ENCODE peak calls at places on chromosomes 4 and X, in four cellular contexts. L, B, V and C are unnamed samples.

GRCh38 chr4:130183096-130183495 is 1087.1 kb downstream of the C4orf33 start:
- DNase-seq in B (no peak), L (no peak), V (no peak), C (no peak)

GRCh38 chrX:101507986-101508385 is 22.7 kb downstream of the ARMCX4 start:
- DNase-seq in V (no peak), B (no peak), L (no peak), C (peak; percentile 76)

GRCh38 chr4:68176500-68176899 is 46.8 kb upstream of the TMPRSS11F start:
- DNase-seq in V (no peak), L (no peak), B (no peak), C (no peak)

GRCh38 chr4:107317596-107317995 is 281.5 kb upstream of the DKK2 start:
- DNase-seq in L (no peak), V (no peak), B (no peak), C (peak; percentile 60)

GRCh38 chr4:2246384-2247127 is 4.6 kb upstream of the HAUS3 start:
- DNase-seq in L (no peak), B (no peak), V (no peak), C (no peak)

GRCh38 chrX:154804957-154805695 is at the start of gene MPP1:
- DNase-seq in V (peak; percentile 87), B (peak; percentile 13), L (peak; percentile 69), C (peak; percentile 55)

GRCh38 chrX:40174594-40175415 is 77.0 kb upstream of the BCOR start:
- DNase-seq in V (peak; percentile 59), L (no peak), B (no peak), C (no peak)

GRCh38 chr4:99868126-99868596 is 26.1 kb downstream of the LAMTOR3 start:
- DNase-seq in B (peak; percentile 19), L (no peak), V (peak; percentile 51), C (no peak)

GRCh38 chr4:40763228-40763716 is 13.5 kb downstream of the NSUN7 start:
- DNase-seq in L (peak; percentile 40), B (no peak), V (no peak), C (peak; percentile 64)

GRCh38 chr4:1813915-1814314 is 20.8 kb downstream of the FGFR3 start:
- DNase-seq in B (no peak), L (no peak), V (no peak), C (no peak)

GRCh38 chr4:4457803-4458550 is 71.1 kb downstream of the NSG1 start:
- DNase-seq in L (no peak), B (peak; percentile 28), V (no peak), C (peak; percentile 25)

GRCh38 chrX:39477438-39478120 is 620.2 kb downstream of the BCOR start:
- DNase-seq in B (no peak), L (no peak), V (peak; percentile 94), C (peak; percentile 74)

GRCh38 chr4:712916-713632 is 7.4 kb downstream of the PCGF3 start:
- DNase-seq in L (no peak), V (no peak), B (no peak), C (no peak)

GRCh38 chrX:66634272-66634671 is 4.6 kb downstream of the EDA2R start:
- DNase-seq in B (no peak), L (no peak), V (no peak), C (no peak)
- H3K4me3 ChIP-seq in B (no peak overlapping the region), L (no peak overlapping the region), V (no peak overlapping the region), C (no peak overlapping the region)

GRCh38 chr4:158802914-158803313 is 34.1 kb downstream of the FNIP2 start:
- DNase-seq in B (no peak), V (no peak), L (no peak), C (no peak)
- TF ChIP-seq CTCF in B (no peak), V (no peak), L (no peak), C (no peak)

GRCh38 chrX:41421071-41421729 is 25.9 kb upstream of the NYX start:
- DNase-seq in B (no peak), V (no peak), L (peak; percentile 33), C (peak; percentile 20)
- H3K4me3 ChIP-seq in B (no peak overlapping the region), V (no peak overlapping the region), L (peak overlapping the region; percentile 27), C (no peak overlapping the region)

GRCh38 chrX:11426712-11427081 is 133.5 kb downstream of the AMELX start:
- DNase-seq in B (no peak), V (no peak), L (no peak), C (no peak)

GRCh38 chrX:11430266-11430665 is 137.1 kb downstream of the AMELX start:
- DNase-seq in L (peak; percentile 20), B (no peak), V (no peak), C (peak; percentile 67)

GRCh38 chrX:11429543-11430085 is 136.4 kb downstream of the AMELX start:
- DNase-seq in B (no peak), V (no peak), L (peak; percentile 9), C (peak; percentile 37)

GRCh38 chrX:11424903-11425674 is 131.9 kb downstream of the AMELX start:
- DNase-seq in L (no peak), B (no peak), V (no peak), C (no peak)

GRCh38 chrX:11427082-11428033 is 134.1 kb downstream of the AMELX start:
- DNase-seq in V (peak; percentile 74), B (no peak), L (no peak), C (no peak)
- TF ChIP-seq CTCF in V (peak; percentile 70), B (peak; percentile 42), L (no peak), C (peak; percentile 45)

GRCh38 chrX:143634373-143634685 is 1.6 kb downstream of the SLITRK4 start:
- DNase-seq in L (no peak), V (no peak), B (no peak), C (no peak)
- H3K4me3 ChIP-seq in L (no peak overlapping the region), V (no peak overlapping the region), B (peak overlapping the region; percentile 28), C (no peak overlapping the region)

DNA sequence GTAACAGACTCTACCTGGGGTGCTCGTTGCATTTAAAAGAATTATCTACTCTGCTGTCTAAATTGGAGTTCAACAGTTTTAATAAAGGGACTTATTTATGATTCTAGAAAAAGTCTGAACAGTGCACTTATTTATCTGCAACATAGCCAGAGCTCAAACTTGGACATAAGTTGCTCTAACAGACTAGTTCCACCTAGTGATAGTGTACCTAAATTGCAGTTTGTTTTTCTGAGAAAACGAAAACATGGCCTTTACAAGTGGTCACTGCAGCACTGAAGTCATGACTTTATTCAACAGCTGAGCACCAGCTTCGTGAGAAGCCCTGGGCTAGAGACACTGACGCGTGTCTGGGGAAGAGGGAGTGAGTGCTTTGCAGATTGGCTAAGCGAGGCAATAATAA is 77.3 kb upstream of the IGSF1 start:
- DNase-seq in L (no peak), V (no peak), B (no peak), C (peak; percentile 1)
- TF ChIP-seq CTCF in L (peak; percentile 17), V (peak; percentile 70), B (no peak), C (no peak)